ENCODE peak calls at places on chromosomes 4 and X, in nine cellular contexts. F, H, P, J, Z, I, K, L and B are unnamed samples.

GRCh38 chr4:52643190-52643589 is 15.9 kb downstream of the USP46 start:
- DNase-seq in J (no peak), I (no peak), Z (no peak), F (no peak), P (no peak), K (no peak), L (no peak), H (no peak), B (no peak)

GRCh38 chr4:46270986-46271596 is 118.8 kb downstream of the GABRA2 start:
- DNase-seq in H (peak; percentile 23), F (no peak), P (no peak), L (no peak), J (peak; percentile 3), Z (no peak), K (no peak), I (peak; percentile 19), B (no peak)

GRCh38 chr4:1402021-1402515 is 4.2 kb downstream of the NKX1-1 start:
- DNase-seq in F (no peak), H (no peak), I (no peak), J (no peak), L (no peak), P (no peak), K (peak; percentile 54), Z (peak; percentile 26), B (no peak)

GRCh38 chrX:17411189-17411588 is 36.2 kb downstream of the NHS start:
- DNase-seq in K (no peak), J (peak; percentile 36), H (no peak), Z (no peak), I (no peak), L (no peak), P (no peak), F (no peak), B (no peak)

GRCh38 chrX:132651411-132652086 is 162.7 kb upstream of the MBNL3 start:
- DNase-seq in P (no peak), H (no peak), Z (no peak), J (peak; percentile 32), L (peak; percentile 2), F (no peak), I (no peak), K (no peak), B (no peak)

GRCh38 chr4:3710451-3711182 is 55.6 kb upstream of the ADRA2C start:
- DNase-seq in F (peak; percentile 29), L (no peak), P (peak; percentile 13), I (no peak), Z (peak; percentile 14), J (peak; percentile 14), K (peak; percentile 41), H (no peak), B (no peak)

GRCh38 chr4:143437937-143438336 is 75.6 kb upstream of the SMARCA5 start:
- DNase-seq in F (no peak), P (no peak), K (no peak), J (no peak), L (no peak), I (no peak), H (no peak), Z (no peak), B (no peak)

GRCh38 chr4:147848634-147849033 is 116.7 kb downstream of the ARHGAP10 start:
- DNase-seq in I (no peak), L (no peak), Z (no peak), K (no peak), P (no peak), F (no peak), H (no peak), J (no peak), B (no peak)

GRCh38 chr4:29075366-29075765 is 1644.8 kb upstream of the PCDH7 start:
- DNase-seq in L (no peak), K (no peak), F (no peak), J (no peak), H (no peak), P (no peak), I (no peak), Z (no peak), B (no peak)

GRCh38 chr4:79585834-79586233 is 177.8 kb upstream of the GK2 start:
- DNase-seq in I (no peak), F (no peak), Z (no peak), L (no peak), H (no peak), K (no peak), J (no peak), P (no peak), B (no peak)

GRCh38 chr4:182177166-182177565 is 66.0 kb upstream of the TENM3 start:
- DNase-seq in I (no peak), J (no peak), F (no peak), L (no peak), H (no peak), Z (no peak), K (no peak), P (no peak), B (no peak)

GRCh38 chr4:149166886-149167285 is 648.8 kb downstream of the IQCM start:
- DNase-seq in F (no peak), L (no peak), K (no peak), H (no peak), Z (no peak), I (no peak), J (peak; percentile 62), P (no peak), B (no peak)

GRCh38 chr4:109560687-109561452 is 824 bp downstream of the MCUB start:
- DNase-seq in K (peak; percentile 74), F (peak; percentile 20), I (peak; percentile 82), Z (no peak), J (peak; percentile 84), L (peak; percentile 9), P (peak; percentile 30), H (peak; percentile 73), B (no peak)

GRCh38 chr4:112515278-112516075 is 503 bp downstream of the NEUROG2 start:
- DNase-seq in L (peak; percentile 17), P (no peak), Z (peak; percentile 65), J (peak; percentile 34), H (peak; percentile 24), K (no peak), F (peak; percentile 31), I (peak; percentile 35), B (no peak)

GRCh38 chr4:48129307-48130014 is 4.6 kb downstream of the TXK start:
- DNase-seq in F (no peak), L (no peak), H (peak; percentile 13), P (no peak), J (no peak), I (no peak), K (no peak), Z (no peak), B (no peak)
- TF ChIP-seq CTCF in F (no peak), L (no peak), H (no peak), P (no peak), J (no peak), I (peak; percentile 37), K (no peak), Z (no peak), B (no peak)

DNA sequence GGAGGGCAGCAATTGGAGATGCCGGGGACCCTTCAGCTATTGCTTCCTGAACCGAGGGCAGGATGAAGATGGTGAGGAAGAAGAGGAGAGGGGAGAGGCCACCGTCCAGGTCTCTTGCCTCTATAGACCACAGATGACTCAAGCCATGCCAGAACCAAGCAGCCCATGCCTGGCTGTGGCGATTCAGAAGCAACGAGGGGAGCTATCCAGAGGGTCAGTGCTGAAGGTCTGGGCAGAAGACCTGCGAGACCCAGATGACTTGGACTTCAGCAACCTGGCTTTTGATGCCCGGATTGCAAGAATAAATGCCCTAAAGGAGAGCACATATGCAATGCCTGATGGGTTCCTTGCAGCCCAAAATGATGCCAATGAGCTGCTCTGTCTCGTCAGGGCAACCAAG is 70.2 kb upstream of the PRPS2 start:
- DNase-seq in K (no peak), Z (no peak), H (peak; percentile 4), I (no peak), L (peak; percentile 5), J (no peak), F (peak; percentile 2), P (no peak), B (no peak)
- TF ChIP-seq CTCF in K (no peak), Z (no peak), H (no peak), I (no peak), L (no peak), J (no peak), F (no peak), P (no peak), B (no peak)

DNA sequence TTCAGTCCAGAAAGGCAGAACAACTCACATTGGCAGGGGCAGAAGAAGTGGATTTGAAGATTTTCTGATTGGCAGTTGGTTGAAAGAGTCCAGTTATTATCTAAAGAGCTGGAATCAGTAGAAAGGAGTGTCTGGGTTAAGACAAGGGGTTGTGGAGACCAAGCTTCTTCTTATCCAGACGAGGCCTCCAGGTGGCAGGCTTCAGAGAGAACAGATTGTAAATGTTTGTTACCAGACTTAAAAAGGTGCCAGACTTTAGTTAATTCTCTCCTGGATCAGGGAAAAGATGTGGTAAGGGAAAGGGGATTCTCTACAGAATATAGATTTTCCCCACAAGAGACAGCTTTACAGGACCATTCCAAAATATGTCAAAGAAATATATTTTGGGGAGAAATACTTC is 36.7 kb upstream of the TLR3 start:
- DNase-seq in F (no peak), Z (no peak), I (peak; percentile 17), H (peak; percentile 24), K (no peak), P (no peak), J (peak; percentile 12), L (no peak), B (no peak)
- TF ChIP-seq CTCF in F (peak; percentile 36), Z (no peak), I (peak; percentile 54), H (peak; percentile 23), K (no peak), P (peak; percentile 33), J (no peak), L (no peak), B (no peak)

GRCh38 chrX:66030505-66031317 is 9.2 kb downstream of the VSIG4 start:
- DNase-seq in I (peak; percentile 55), H (peak; percentile 15), K (no peak), L (no peak), F (no peak), P (no peak), J (no peak), Z (no peak), B (no peak)
- TF ChIP-seq CTCF in I (peak; percentile 73), H (peak; percentile 75), K (peak; percentile 9), L (peak; percentile 31), F (peak; percentile 54), P (peak; percentile 49), J (peak; percentile 34), Z (peak; percentile 27), B (peak; percentile 66)

DNA sequence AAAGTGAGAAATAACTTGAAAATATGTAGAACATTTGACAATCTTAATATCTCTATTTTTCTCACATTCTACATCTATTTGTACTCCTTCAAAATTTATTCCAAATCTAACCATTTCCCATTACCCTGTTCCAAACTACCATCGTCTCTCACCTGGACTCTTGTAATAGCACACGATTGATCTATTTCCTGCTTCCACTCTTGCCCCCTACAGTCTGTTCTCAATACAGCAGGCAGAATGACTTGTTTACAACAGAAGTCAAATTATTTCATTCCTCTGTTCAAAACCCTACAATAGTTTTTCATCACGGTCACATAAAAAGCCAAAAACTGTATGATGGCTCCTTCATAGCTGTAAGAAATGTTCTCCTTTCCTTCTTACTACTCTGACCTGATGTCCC is 21.1 kb upstream of the LUZP4 start:
- DNase-seq in K (no peak), P (no peak), F (no peak), L (peak; percentile 7), J (no peak), H (no peak), I (no peak), Z (no peak), B (no peak)
- TF ChIP-seq CTCF in K (no peak), P (peak; percentile 38), F (peak; percentile 58), L (no peak), J (peak; percentile 24), H (peak; percentile 25), I (peak; percentile 22), Z (peak; percentile 53), B (peak; percentile 67)